ENCODE peak calls at places on chromosomes 5 and 9, in ten cellular contexts. One of them, this sample, is unnamed. For H3K4me1, the result is how much of the 10 kb centered on the place peaks cover.

GRCh38 chr9:126839301-126839700 is 21.1 kb upstream of the ZBTB34 start:
- DNase-seq in CD8-positive, alpha-beta T cell: no peak
- DNase-seq in HCT116: no peak
- DNase-seq in heart right ventricle: no peak
- DNase-seq in mammary epithelial cell: no peak
- DNase-seq in thoracic aorta: no peak
- DNase-seq in breast epithelium: no peak
- DNase-seq in heart left ventricle: no peak
- DNase-seq in IMR-90: no peak
- DNase-seq in lung: no peak
- DNase-seq in this sample: no peak

GRCh38 chr5:179321206-179321987 is 23.9 kb downstream of the ADAMTS2 start:
- DNase-seq in CD8-positive, alpha-beta T cell: no peak
- DNase-seq in breast epithelium: no peak
- DNase-seq in heart right ventricle: no peak
- DNase-seq in mammary epithelial cell: no peak
- DNase-seq in heart left ventricle: peak
- DNase-seq in thoracic aorta: no peak
- DNase-seq in lung: no peak
- DNase-seq in IMR-90: no peak
- DNase-seq in HCT116: no peak
- DNase-seq in this sample: peak

GRCh38 chr5:175813943-175814630 is 57.3 kb upstream of the CPLX2 start:
- DNase-seq in heart left ventricle: no peak
- DNase-seq in mammary epithelial cell: peak
- DNase-seq in HCT116: no peak
- DNase-seq in IMR-90: no peak
- DNase-seq in breast epithelium: no peak
- DNase-seq in lung: no peak
- DNase-seq in thoracic aorta: no peak
- DNase-seq in heart right ventricle: no peak
- DNase-seq in CD8-positive, alpha-beta T cell: no peak
- DNase-seq in this sample: no peak

GRCh38 chr5:115977988-115978387 is 15.7 kb downstream of the LVRN start:
- DNase-seq in mammary epithelial cell: peak
- DNase-seq in thoracic aorta: no peak
- DNase-seq in CD8-positive, alpha-beta T cell: no peak
- DNase-seq in lung: no peak
- DNase-seq in heart left ventricle: no peak
- DNase-seq in HCT116: no peak
- DNase-seq in breast epithelium: no peak
- DNase-seq in heart right ventricle: no peak
- DNase-seq in IMR-90: peak
- DNase-seq in this sample: no peak

GRCh38 chr5:13250450-13251291 is 693.8 kb downstream of the DNAH5 start:
- DNase-seq in mammary epithelial cell: no peak
- DNase-seq in IMR-90: peak
- DNase-seq in HCT116: no peak
- DNase-seq in CD8-positive, alpha-beta T cell: no peak
- DNase-seq in breast epithelium: no peak
- DNase-seq in thoracic aorta: no peak
- DNase-seq in heart left ventricle: no peak
- DNase-seq in heart right ventricle: no peak
- DNase-seq in lung: no peak
- DNase-seq in this sample: no peak

GRCh38 chr5:150111121-150111520 is 24.8 kb upstream of the CSF1R start:
- DNase-seq in lung: peak
- DNase-seq in thoracic aorta: no peak
- DNase-seq in HCT116: no peak
- DNase-seq in CD8-positive, alpha-beta T cell: no peak
- DNase-seq in IMR-90: no peak
- DNase-seq in heart left ventricle: no peak
- DNase-seq in heart right ventricle: no peak
- DNase-seq in mammary epithelial cell: no peak
- DNase-seq in breast epithelium: no peak
- DNase-seq in this sample: no peak

GRCh38 chr9:9912459-9912858 is 700.3 kb downstream of the PTPRD start:
- DNase-seq in CD8-positive, alpha-beta T cell: no peak
- DNase-seq in heart right ventricle: no peak
- DNase-seq in IMR-90: no peak
- DNase-seq in heart left ventricle: no peak
- DNase-seq in HCT116: no peak
- DNase-seq in mammary epithelial cell: no peak
- DNase-seq in lung: no peak
- DNase-seq in thoracic aorta: no peak
- DNase-seq in breast epithelium: no peak
- DNase-seq in this sample: no peak

GRCh38 chr5:159638954-159639559 is 277.2 kb upstream of the ADRA1B start:
- DNase-seq in thoracic aorta: no peak
- DNase-seq in CD8-positive, alpha-beta T cell: no peak
- DNase-seq in mammary epithelial cell: no peak
- DNase-seq in breast epithelium: no peak
- DNase-seq in HCT116: no peak
- DNase-seq in heart left ventricle: no peak
- DNase-seq in heart right ventricle: no peak
- DNase-seq in IMR-90: peak
- DNase-seq in lung: no peak
- DNase-seq in this sample: no peak

GRCh38 chr9:4138180-4138579 is 161.7 kb downstream of the GLIS3 start:
- DNase-seq in heart left ventricle: no peak
- DNase-seq in breast epithelium: no peak
- DNase-seq in lung: no peak
- DNase-seq in heart right ventricle: no peak
- DNase-seq in mammary epithelial cell: no peak
- DNase-seq in thoracic aorta: no peak
- DNase-seq in CD8-positive, alpha-beta T cell: no peak
- DNase-seq in IMR-90: no peak
- DNase-seq in HCT116: no peak
- DNase-seq in this sample: no peak

GRCh38 chr5:175765858-175766257 is 105.5 kb upstream of the CPLX2 start:
- DNase-seq in IMR-90: no peak
- DNase-seq in heart left ventricle: no peak
- DNase-seq in thoracic aorta: no peak
- DNase-seq in mammary epithelial cell: no peak
- DNase-seq in heart right ventricle: no peak
- DNase-seq in lung: no peak
- DNase-seq in CD8-positive, alpha-beta T cell: no peak
- DNase-seq in breast epithelium: no peak
- DNase-seq in HCT116: no peak
- DNase-seq in this sample: no peak

GRCh38 chr9:83154087-83154736 is 91.3 kb upstream of the RASEF start:
- DNase-seq in HCT116: no peak
- DNase-seq in IMR-90: peak
- DNase-seq in lung: peak
- DNase-seq in heart right ventricle: no peak
- DNase-seq in breast epithelium: no peak
- DNase-seq in CD8-positive, alpha-beta T cell: no peak
- DNase-seq in heart left ventricle: no peak
- DNase-seq in mammary epithelial cell: peak
- DNase-seq in thoracic aorta: no peak
- DNase-seq in this sample: peak

GRCh38 chr9:132020272-132020671 is 59.4 kb downstream of the MED27 start:
- DNase-seq in mammary epithelial cell: no peak
- DNase-seq in breast epithelium: no peak
- DNase-seq in CD8-positive, alpha-beta T cell: no peak
- DNase-seq in IMR-90: no peak
- DNase-seq in HCT116: no peak
- DNase-seq in thoracic aorta: no peak
- DNase-seq in heart left ventricle: no peak
- DNase-seq in lung: no peak
- DNase-seq in heart right ventricle: no peak
- DNase-seq in this sample: no peak

GRCh38 chr5:170892201-170892600 is 30.4 kb downstream of the RANBP17 start:
- DNase-seq in thoracic aorta: no peak
- DNase-seq in HCT116: no peak
- DNase-seq in breast epithelium: no peak
- DNase-seq in heart right ventricle: no peak
- DNase-seq in lung: no peak
- DNase-seq in CD8-positive, alpha-beta T cell: no peak
- DNase-seq in mammary epithelial cell: no peak
- DNase-seq in IMR-90: peak
- DNase-seq in heart left ventricle: no peak
- DNase-seq in this sample: no peak

GRCh38 chr5:88732181-88732633 is 150.8 kb downstream of the MEF2C start:
- DNase-seq in thoracic aorta: peak
- DNase-seq in heart left ventricle: peak
- DNase-seq in CD8-positive, alpha-beta T cell: no peak
- DNase-seq in lung: no peak
- DNase-seq in IMR-90: no peak
- DNase-seq in HCT116: no peak
- DNase-seq in breast epithelium: no peak
- DNase-seq in heart right ventricle: peak
- DNase-seq in mammary epithelial cell: no peak
- DNase-seq in this sample: no peak

GRCh38 chr5:72117281-72117680 is 10.0 kb downstream of the MAP1B start:
- DNase-seq in breast epithelium: no peak
- DNase-seq in heart right ventricle: no peak
- DNase-seq in HCT116: no peak
- DNase-seq in lung: no peak
- DNase-seq in mammary epithelial cell: no peak
- DNase-seq in CD8-positive, alpha-beta T cell: no peak
- DNase-seq in thoracic aorta: no peak
- DNase-seq in IMR-90: no peak
- DNase-seq in heart left ventricle: no peak
- DNase-seq in this sample: no peak

GRCh38 chr9:130770679-130771442 is 64.2 kb upstream of the ABL1 start:
- DNase-seq in mammary epithelial cell: peak
- DNase-seq in heart left ventricle: no peak
- DNase-seq in lung: no peak
- DNase-seq in breast epithelium: no peak
- DNase-seq in HCT116: peak
- DNase-seq in IMR-90: peak
- DNase-seq in thoracic aorta: no peak
- DNase-seq in CD8-positive, alpha-beta T cell: no peak
- DNase-seq in heart right ventricle: no peak
- DNase-seq in this sample: no peak
- TF ChIP-seq CTCF in mammary epithelial cell: peak
- TF ChIP-seq CTCF in heart left ventricle: peak
- TF ChIP-seq CTCF in lung: peak
- TF ChIP-seq CTCF in breast epithelium: peak
- TF ChIP-seq CTCF in HCT116: peak
- TF ChIP-seq CTCF in IMR-90: peak
- TF ChIP-seq CTCF in thoracic aorta: peak
- TF ChIP-seq CTCF in CD8-positive, alpha-beta T cell: peak
- TF ChIP-seq CTCF in heart right ventricle: peak
- TF ChIP-seq CTCF in this sample: peak

GRCh38 chr9:91045036-91045435 is 243.4 kb downstream of the SYK start:
- DNase-seq in heart left ventricle: no peak
- DNase-seq in IMR-90: no peak
- DNase-seq in thoracic aorta: no peak
- DNase-seq in heart right ventricle: no peak
- DNase-seq in mammary epithelial cell: no peak
- DNase-seq in HCT116: no peak
- DNase-seq in breast epithelium: no peak
- DNase-seq in lung: peak
- DNase-seq in CD8-positive, alpha-beta T cell: no peak
- DNase-seq in this sample: no peak
- H3K4me1 ChIP-seq in heart left ventricle: under half
- H3K4me1 ChIP-seq in IMR-90: under half
- H3K4me1 ChIP-seq in thoracic aorta: under half
- H3K4me1 ChIP-seq in heart right ventricle: under half
- H3K4me1 ChIP-seq in mammary epithelial cell: under half
- H3K4me1 ChIP-seq in HCT116: under half
- H3K4me1 ChIP-seq in breast epithelium: under half
- H3K4me1 ChIP-seq in lung: under half
- H3K4me1 ChIP-seq in CD8-positive, alpha-beta T cell: under half
- H3K4me1 ChIP-seq in this sample: under half

DNA sequence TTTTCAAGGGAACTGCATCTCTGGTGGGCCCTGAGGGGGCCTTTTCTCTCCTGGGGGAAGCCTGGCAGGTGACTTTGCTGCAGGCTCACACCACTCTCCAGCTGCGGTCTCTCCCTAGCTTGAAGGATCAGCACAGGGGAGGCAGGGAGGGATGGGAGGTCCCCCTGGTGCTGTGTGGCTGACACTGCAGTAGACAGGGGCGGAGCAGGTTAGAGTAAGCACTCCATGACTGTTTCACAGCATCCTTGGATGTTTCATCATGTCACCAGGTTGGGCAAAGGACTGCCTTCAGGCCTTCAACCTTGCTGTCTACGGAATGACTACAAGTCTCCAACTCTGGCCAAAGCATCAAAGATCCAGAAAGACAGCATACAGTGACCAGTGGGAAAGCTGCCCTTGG is 470.7 kb downstream of the CDK5RAP2 start:
- DNase-seq in breast epithelium: no peak
- DNase-seq in CD8-positive, alpha-beta T cell: no peak
- DNase-seq in heart right ventricle: no peak
- DNase-seq in IMR-90: no peak
- DNase-seq in lung: no peak
- DNase-seq in heart left ventricle: no peak
- DNase-seq in thoracic aorta: no peak
- DNase-seq in HCT116: peak
- DNase-seq in mammary epithelial cell: peak
- DNase-seq in this sample: no peak
- TF ChIP-seq CTCF in breast epithelium: no peak
- TF ChIP-seq CTCF in CD8-positive, alpha-beta T cell: no peak
- TF ChIP-seq CTCF in heart right ventricle: no peak
- TF ChIP-seq CTCF in IMR-90: peak
- TF ChIP-seq CTCF in lung: no peak
- TF ChIP-seq CTCF in heart left ventricle: no peak
- TF ChIP-seq CTCF in thoracic aorta: no peak
- TF ChIP-seq CTCF in HCT116: peak
- TF ChIP-seq CTCF in mammary epithelial cell: peak
- TF ChIP-seq CTCF in this sample: no peak

GRCh38 chr5:143401846-143402463 is 1.5 kb downstream of the NR3C1 start:
- DNase-seq in IMR-90: peak
- DNase-seq in heart left ventricle: no peak
- DNase-seq in CD8-positive, alpha-beta T cell: no peak
- DNase-seq in thoracic aorta: no peak
- DNase-seq in breast epithelium: no peak
- DNase-seq in heart right ventricle: no peak
- DNase-seq in mammary epithelial cell: peak
- DNase-seq in HCT116: no peak
- DNase-seq in lung: no peak
- DNase-seq in this sample: no peak

GRCh38 chr5:143401253-143401845 is 2.1 kb downstream of the NR3C1 start:
- DNase-seq in HCT116: no peak
- DNase-seq in heart right ventricle: no peak
- DNase-seq in mammary epithelial cell: peak
- DNase-seq in thoracic aorta: no peak
- DNase-seq in heart left ventricle: no peak
- DNase-seq in lung: no peak
- DNase-seq in breast epithelium: no peak
- DNase-seq in IMR-90: peak
- DNase-seq in CD8-positive, alpha-beta T cell: no peak
- DNase-seq in this sample: no peak

GRCh38 chr5:143402464-143403356 is 776 bp downstream of the NR3C1 start:
- DNase-seq in HCT116: no peak
- DNase-seq in IMR-90: peak
- DNase-seq in mammary epithelial cell: peak
- DNase-seq in thoracic aorta: peak
- DNase-seq in heart right ventricle: peak
- DNase-seq in CD8-positive, alpha-beta T cell: peak
- DNase-seq in breast epithelium: peak
- DNase-seq in heart left ventricle: peak
- DNase-seq in lung: peak
- DNase-seq in this sample: peak

GRCh38 chr5:143399616-143400540 is 3.6 kb downstream of the NR3C1 start:
- DNase-seq in heart left ventricle: no peak
- DNase-seq in IMR-90: no peak
- DNase-seq in heart right ventricle: no peak
- DNase-seq in lung: no peak
- DNase-seq in HCT116: no peak
- DNase-seq in breast epithelium: no peak
- DNase-seq in thoracic aorta: no peak
- DNase-seq in CD8-positive, alpha-beta T cell: no peak
- DNase-seq in mammary epithelial cell: peak
- DNase-seq in this sample: no peak

GRCh38 chr5:143400541-143401252 is 2.8 kb downstream of the NR3C1 start:
- DNase-seq in mammary epithelial cell: peak
- DNase-seq in HCT116: no peak
- DNase-seq in heart right ventricle: peak
- DNase-seq in heart left ventricle: no peak
- DNase-seq in thoracic aorta: no peak
- DNase-seq in lung: no peak
- DNase-seq in CD8-positive, alpha-beta T cell: no peak
- DNase-seq in breast epithelium: no peak
- DNase-seq in IMR-90: peak
- DNase-seq in this sample: no peak
- H3K4me1 ChIP-seq in mammary epithelial cell: under half
- H3K4me1 ChIP-seq in HCT116: under half
- H3K4me1 ChIP-seq in heart right ventricle: half or more
- H3K4me1 ChIP-seq in heart left ventricle: under half
- H3K4me1 ChIP-seq in thoracic aorta: under half
- H3K4me1 ChIP-seq in lung: under half
- H3K4me1 ChIP-seq in CD8-positive, alpha-beta T cell: half or more
- H3K4me1 ChIP-seq in breast epithelium: under half
- H3K4me1 ChIP-seq in IMR-90: under half
- H3K4me1 ChIP-seq in this sample: under half

This sample was measured in gastrocnemius medialis.